ENCODE peak calls at places on chromosome 22, in four cellular contexts. K is RWPE1, O is BJ, U is NCI-H1092. R is an unnamed sample.

GRCh38 chr22:38696606-38697005 is 4.1 kb downstream of the JOSD1 start:
- DNase-seq in K (peak), U (no peak), O (peak), R (no peak)

GRCh38 chr22:46504586-46504985 is 32.8 kb downstream of the CELSR1 start:
- DNase-seq in K (no peak), U (no peak), O (no peak), R (no peak)

GRCh38 chr22:28817919-28818859 is 17.8 kb upstream of the XBP1 start:
- DNase-seq in O (no peak), K (no peak), U (peak), R (no peak)

GRCh38 chr22:41845380-41846267 is 12.7 kb downstream of the SREBF2 start:
- DNase-seq in K (no peak), U (no peak), O (no peak), R (no peak)

GRCh38 chr22:19986011-19986409 is 30.6 kb downstream of the ARVCF start:
- DNase-seq in K (no peak), O (no peak), U (no peak), R (no peak)

GRCh38 chr22:46812786-46813185 is 50.3 kb downstream of the TBC1D22A start:
- DNase-seq in O (no peak), U (no peak), K (no peak), R (no peak)

GRCh38 chr22:36587289-36588154 is 58.6 kb upstream of the EIF3D start:
- DNase-seq in O (peak), U (no peak), K (peak), R (no peak)

GRCh38 chr22:49026476-49027121 is 801.1 kb downstream of the BRD1 start:
- DNase-seq in K (no peak), U (no peak), O (no peak), R (no peak)

GRCh38 chr22:22547692-22548348 is 11.2 kb downstream of the PRAME start:
- DNase-seq in O (no peak), U (no peak), K (no peak), R (no peak)

GRCh38 chr22:19886605-19887250 is 32.1 kb upstream of the GNB1L start:
- DNase-seq in U (no peak), O (peak), K (peak), R (no peak)

GRCh38 chr22:26715392-26715939 is 58.1 kb downstream of the MIAT start:
- DNase-seq in O (no peak), K (no peak), U (no peak), R (no peak)

GRCh38 chr22:37166675-37167066 is 17.0 kb upstream of the IL2RB start:
- DNase-seq in K (peak), U (peak), O (no peak), R (peak)

GRCh38 chr22:39343259-39344045 is 6.3 kb upstream of the SYNGR1 start:
- DNase-seq in U (no peak), O (no peak), K (peak), R (peak)

GRCh38 chr22:37870273-37870672 is 21.1 kb downstream of the EIF3L start:
- DNase-seq in U (no peak), K (no peak), O (no peak), R (no peak)

GRCh38 chr22:19121631-19122142 is 525 bp downstream of the DGCR2 start:
- DNase-seq in O (no peak), U (peak), K (peak), R (peak)

GRCh38 chr22:50734343-50734771 is 3.6 kb upstream of the ACR start:
- DNase-seq in U (no peak), K (no peak), O (no peak), R (no peak)

GRCh38 chr22:29011200-29011867 is 50.3 kb downstream of the C22orf31 start:
- DNase-seq in K (no peak), O (no peak), U (peak), R (no peak)

GRCh38 chr22:44037519-44038370 is 13.6 kb downstream of the PARVB start:
- DNase-seq in O (peak), K (peak), U (no peak), R (no peak)

GRCh38 chr22:48778308-48779195 is 1049.1 kb downstream of the BRD1 start:
- DNase-seq in U (no peak), O (no peak), K (no peak), R (no peak)

GRCh38 chr22:19876314-19876940 is 21.8 kb upstream of the GNB1L start:
- DNase-seq in U (no peak), K (no peak), O (no peak), R (no peak)

GRCh38 chr22:47196881-47197701 is 434.6 kb downstream of the TBC1D22A start:
- DNase-seq in O (no peak), U (no peak), K (no peak), R (no peak)

GRCh38 chr22:45949258-45949870 is 27.6 kb downstream of the WNT7B start:
- DNase-seq in O (no peak), U (no peak), K (no peak), R (no peak)

GRCh38 chr22:49101225-49101624 is 726.4 kb downstream of the BRD1 start:
- DNase-seq in U (no peak), K (no peak), O (no peak), R (no peak)

GRCh38 chr22:46501701-46502100 is 35.7 kb downstream of the CELSR1 start:
- DNase-seq in O (peak), U (no peak), K (peak), R (no peak)

GRCh38 chr22:46788426-46789168 is 26.1 kb downstream of the TBC1D22A start:
- DNase-seq in K (no peak), O (no peak), U (no peak), R (no peak)

GRCh38 chr22:37887610-37888378 is 18.3 kb upstream of the MICALL1 start:
- DNase-seq in K (peak), O (no peak), U (no peak), R (no peak)

GRCh38 chr22:17446704-17447103 is 77.4 kb downstream of the CECR2 start:
- DNase-seq in O (no peak), U (no peak), K (no peak), R (no peak)

GRCh38 chr22:45425101-45425500 is 11.6 kb downstream of the RIBC2 start:
- DNase-seq in U (no peak), O (no peak), K (no peak), R (no peak)

GRCh38 chr22:21816472-21816786 is 51.0 kb downstream of the MAPK1 start:
- DNase-seq in U (no peak), O (no peak), K (no peak), R (no peak)

GRCh38 chr22:44802071-44802700 is 49.8 kb downstream of the ARHGAP8 start:
- DNase-seq in O (no peak), U (no peak), K (no peak), R (no peak)

GRCh38 chr22:37275134-37275533 is 7.2 kb upstream of the CYTH4 start:
- DNase-seq in O (no peak), K (no peak), U (no peak), R (no peak)

GRCh38 chr22:50671641-50672040 is 982 bp upstream of the SHANK3 start:
- DNase-seq in O (no peak), K (no peak), U (no peak), R (no peak)